ENCODE peak calls at places on chromosomes 1 and 21, in nine cellular contexts. P is cardiac muscle cell; U is colonic mucosa; L is hippocampal formation; B is left colon; G is stimulated activated CD8-positive, alpha-beta memory T cell treated with anti-CD3 and anti-CD28 coated beads, Interleukin-12 subunit alpha, Interleukin-12 subunit beta, amount 100 ng/mL, for 4 hours; H is IMR-90; D is CD8-positive, alpha-beta T cell; K is iPS DF 6.9. R is an unnamed sample.

GRCh38 chr1:41662656-41663437 is 178.4 kb upstream of the EDN2 start:
- DNase-seq in P (peak; percentile 68), U (peak; percentile 48), L (peak; percentile 29), B (no peak), G (peak; percentile 65), H (peak; percentile 84), D (no peak), K (no peak), R (no peak)

GRCh38 chr1:201461783-201462441 is 7.1 kb downstream of the PHLDA3 start:
- DNase-seq in P (peak; percentile 98), U (peak; percentile 67), L (peak; percentile 42), B (peak; percentile 78), G (no peak), H (peak; percentile 99), D (no peak), K (no peak), R (peak; percentile 87)

GRCh38 chr21:44331650-44332306 is 7.4 kb downstream of the CFAP410 start:
- DNase-seq in P (peak; percentile 20), U (no peak), L (no peak), B (no peak), G (no peak), H (peak; percentile 15), D (no peak), K (no peak), R (no peak)

GRCh38 chr21:29146726-29147125 is 16.3 kb downstream of the MAP3K7CL start:
- DNase-seq in P (no peak), U (no peak), L (no peak), B (no peak), G (no peak), H (no peak), D (no peak), K (no peak), R (no peak)

GRCh38 chr1:234963180-234963903 is 165.3 kb downstream of the TOMM20 start:
- DNase-seq in P (peak; percentile 93), U (peak; percentile 91), L (no peak), B (peak; percentile 84), G (peak; percentile 78), H (peak; percentile 95), D (peak; percentile 87), K (no peak), R (peak; percentile 100)

GRCh38 chr1:50974618-50974935 is 4.5 kb downstream of the CDKN2C start:
- DNase-seq in P (no peak), U (no peak), L (no peak), B (no peak), G (no peak), H (no peak), D (no peak), K (no peak), R (no peak)

GRCh38 chr1:153305682-153306081 is 7.1 kb downstream of the PGLYRP3 start:
- DNase-seq in P (no peak), U (no peak), L (no peak), B (no peak), G (no peak), H (no peak), D (no peak), K (no peak), R (no peak)

GRCh38 chr1:208431721-208432120 is 187.5 kb upstream of the PLXNA2 start:
- DNase-seq in P (no peak), U (no peak), L (no peak), B (no peak), G (no peak), H (peak; percentile 53), D (no peak), K (no peak), R (no peak)

GRCh38 chr1:207579436-207579799 is 65.5 kb upstream of the CR1L start:
- DNase-seq in P (peak; percentile 79), U (peak; percentile 40), L (peak; percentile 69), B (peak; percentile 26), G (no peak), H (peak; percentile 60), D (peak; percentile 20), K (peak; percentile 82), R (peak; percentile 51)

GRCh38 chr1:247373721-247374141 is 42.1 kb upstream of the ZNF496 start:
- DNase-seq in P (peak; percentile 62), U (peak; percentile 61), L (peak; percentile 47), B (no peak), G (peak; percentile 23), H (peak; percentile 32), D (peak; percentile 65), K (peak; percentile 63), R (no peak)